ENCODE peak calls at places on chromosomes 5 and 9, in nine cellular contexts. H, E, C, P, F, A, W, B and G are unnamed samples.

GRCh38 chr5:94043311-94043710 is 301.9 kb upstream of the POU5F2 start:
- DNase-seq in H (no peak), B (no peak), W (no peak), C (no peak), F (no peak), P (no peak), A (no peak), E (no peak), G (no peak)

GRCh38 chr5:121038438-121038837 is 574.3 kb downstream of the PRR16 start:
- DNase-seq in H (no peak), P (no peak), F (no peak), C (no peak), A (no peak), B (no peak), W (no peak), E (no peak), G (no peak)

GRCh38 chr5:14342306-14342705 is 199.2 kb downstream of the TRIO start:
- DNase-seq in H (no peak), W (no peak), F (no peak), C (peak), B (no peak), E (peak), P (no peak), A (no peak), G (no peak)

GRCh38 chr5:116444373-116445058 is 130.1 kb downstream of the SEMA6A start:
- DNase-seq in B (no peak), P (no peak), F (no peak), H (no peak), E (no peak), A (no peak), C (no peak), W (no peak), G (no peak)

GRCh38 chr9:111728143-111728542 is 66.6 kb downstream of the SHOC1 start:
- DNase-seq in A (no peak), C (no peak), H (no peak), P (no peak), W (no peak), B (no peak), F (no peak), E (peak), G (no peak)

GRCh38 chr5:141477815-141478214 is 2.0 kb downstream of the PCDHGC3 start:
- DNase-seq in B (no peak), E (no peak), F (no peak), A (no peak), W (no peak), P (no peak), H (no peak), C (no peak), G (no peak)

GRCh38 chr5:39283231-39283818 is 64.0 kb upstream of the FYB1 start:
- DNase-seq in E (peak), C (no peak), H (no peak), W (no peak), F (peak), A (no peak), B (no peak), P (peak), G (peak)

GRCh38 chr5:68554566-68555279 is 339.2 kb downstream of the PIK3R1 start:
- DNase-seq in F (peak), E (peak), C (peak), B (peak), P (no peak), H (no peak), W (no peak), A (no peak), G (no peak)

GRCh38 chr9:99778308-99778707 is 43.4 kb upstream of the NR4A3 start:
- DNase-seq in F (no peak), B (no peak), H (no peak), E (peak), W (no peak), A (no peak), C (no peak), P (no peak), G (peak)

GRCh38 chr5:71955718-71956117 is 151.6 kb upstream of the MAP1B start:
- DNase-seq in P (no peak), W (no peak), H (no peak), A (no peak), B (no peak), E (no peak), F (no peak), C (no peak), G (no peak)

GRCh38 chr9:114120192-114121014 is 21.3 kb upstream of the KIF12 start:
- DNase-seq in H (no peak), P (no peak), E (no peak), B (no peak), A (peak), F (no peak), C (no peak), W (no peak), G (no peak)

GRCh38 chr9:93620041-93620506 is 43.7 kb downstream of the PHF2 start:
- DNase-seq in F (no peak), A (no peak), W (no peak), H (no peak), C (no peak), E (no peak), P (peak), B (no peak), G (no peak)

GRCh38 chr5:43149231-43149630 is 28.5 kb downstream of the ZNF131 start:
- DNase-seq in E (no peak), W (no peak), C (no peak), P (no peak), A (no peak), H (no peak), F (no peak), B (no peak), G (no peak)

GRCh38 chr5:176762489-176762888 is 47.9 kb upstream of the UNC5A start:
- DNase-seq in C (no peak), P (peak), E (peak), B (no peak), A (peak), W (no peak), F (no peak), H (no peak), G (no peak)

GRCh38 chr5:111857633-111858032 is 100.6 kb upstream of the NREP start:
- DNase-seq in B (no peak), C (no peak), P (no peak), W (no peak), A (no peak), F (no peak), E (peak), H (no peak), G (no peak)

GRCh38 chr5:107563957-107564544 is 106.7 kb downstream of the EFNA5 start:
- DNase-seq in C (no peak), H (no peak), A (no peak), W (no peak), E (no peak), B (no peak), P (peak), F (no peak), G (no peak)

GRCh38 chr9:6199596-6199995 is 16.0 kb upstream of the IL33 start:
- DNase-seq in F (no peak), H (no peak), W (no peak), A (no peak), C (no peak), E (no peak), B (no peak), P (no peak), G (no peak)

GRCh38 chr5:145637396-145637795 is 197.7 kb downstream of the PRELID2 start:
- DNase-seq in P (no peak), H (no peak), F (no peak), E (peak), B (no peak), C (no peak), W (no peak), A (no peak), G (no peak)

GRCh38 chr9:36218411-36218901 is 27.7 kb downstream of the CLTA start:
- DNase-seq in H (no peak), F (no peak), P (no peak), B (no peak), C (no peak), W (no peak), E (no peak), A (no peak), G (no peak)

GRCh38 chr5:169904568-169904967 is 75.7 kb downstream of the INSYN2B start:
- DNase-seq in C (no peak), A (no peak), H (no peak), W (no peak), F (no peak), B (no peak), E (no peak), P (no peak), G (no peak)

GRCh38 chr5:60568646-60569045 is 131.3 kb downstream of the DEPDC1B start:
- DNase-seq in F (no peak), H (no peak), E (no peak), P (peak), B (no peak), A (no peak), C (no peak), W (no peak), G (no peak)

GRCh38 chr9:137195525-137196220 is 4.9 kb downstream of the TPRN start:
- DNase-seq in C (peak), W (no peak), P (no peak), E (no peak), H (no peak), B (no peak), A (no peak), F (no peak), G (no peak)

GRCh38 chr5:150175536-150175935 is 9.0 kb downstream of the CDX1 start:
- DNase-seq in P (peak), H (no peak), W (no peak), E (peak), C (no peak), B (no peak), A (no peak), F (no peak), G (no peak)

GRCh38 chr9:130689937-130690700 is 3.5 kb upstream of the EXOSC2 start:
- DNase-seq in P (peak), A (no peak), H (no peak), W (peak), B (no peak), E (peak), C (peak), F (peak), G (peak)

GRCh38 chr9:130693426-130694191 is at the start of gene EXOSC2:
- DNase-seq in F (peak), C (peak), H (peak), E (peak), B (peak), P (peak), A (peak), W (peak), G (peak)

GRCh38 chr9:130694205-130694604 is 625 bp downstream of the EXOSC2 start:
- DNase-seq in W (no peak), E (no peak), H (no peak), C (no peak), P (no peak), A (no peak), F (no peak), B (no peak), G (no peak)

GRCh38 chr9:130693101-130693425 is 517 bp upstream of the EXOSC2 start:
- DNase-seq in P (no peak), B (no peak), C (no peak), W (no peak), E (no peak), F (no peak), H (no peak), A (no peak), G (no peak)

DNA sequence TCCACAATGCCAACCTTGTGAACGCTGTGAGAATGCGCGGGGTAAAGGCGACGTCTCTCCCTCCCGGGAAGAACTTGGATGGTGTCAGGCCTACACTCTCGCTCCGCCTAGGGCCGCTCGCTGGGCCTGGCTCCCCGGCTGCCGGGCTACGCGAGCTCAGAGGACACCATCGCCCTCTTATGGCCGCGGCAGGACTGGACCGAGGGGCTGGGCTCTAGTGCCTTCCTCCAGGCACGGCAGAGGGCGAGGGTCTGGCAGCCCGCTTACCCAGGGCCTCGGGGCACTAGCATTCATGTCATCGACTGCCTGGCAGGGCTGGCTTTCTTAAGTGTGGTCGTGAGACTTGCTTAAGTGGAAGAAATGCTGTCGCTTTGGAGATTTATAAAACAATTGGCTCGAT is 1.2 kb upstream of the EXOSC2 start:
- DNase-seq in C (no peak), B (no peak), W (no peak), A (no peak), E (no peak), H (no peak), P (peak), F (peak), G (no peak)
- TF ChIP-seq CTCF in C (no peak), B (peak), W (peak), A (no peak), E (peak), H (no peak), P (peak), F (no peak), G (peak)

GRCh38 chr9:14249527-14249926 is 64.4 kb downstream of the NFIB start:
- DNase-seq in C (no peak), A (no peak), B (no peak), F (no peak), P (no peak), E (no peak), H (no peak), W (no peak), G (no peak)

GRCh38 chr9:14248149-14248548 is 65.8 kb downstream of the NFIB start:
- DNase-seq in P (no peak), A (no peak), W (no peak), H (no peak), E (no peak), F (no peak), B (no peak), C (no peak), G (no peak)

GRCh38 chr9:14251146-14252071 is 62.5 kb downstream of the NFIB start:
- DNase-seq in F (peak), E (peak), H (peak), B (peak), P (peak), A (peak), W (peak), C (peak), G (peak)

GRCh38 chr9:14247577-14247976 is 66.4 kb downstream of the NFIB start:
- DNase-seq in P (no peak), W (no peak), A (no peak), C (no peak), B (no peak), E (no peak), H (no peak), F (no peak), G (no peak)

DNA sequence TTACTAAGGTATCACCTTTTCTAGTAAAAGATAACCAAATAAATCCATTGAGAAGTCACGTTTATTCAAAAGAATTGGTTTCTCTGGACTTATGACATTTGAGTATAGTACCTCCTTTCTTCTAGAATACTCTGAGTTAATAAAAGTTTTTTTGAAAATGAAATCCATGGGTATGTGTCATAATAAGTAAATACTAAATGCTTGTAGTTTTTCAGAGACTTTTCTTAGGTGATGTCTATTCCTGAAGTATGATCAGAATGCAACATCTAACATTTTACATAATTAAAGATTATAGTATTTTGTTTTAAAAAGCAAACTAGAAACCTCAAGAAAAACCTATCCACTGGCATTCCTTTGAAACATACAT is 63.2 kb downstream of the NFIB start:
- DNase-seq in E (peak), F (no peak), W (no peak), C (no peak), B (no peak), P (no peak), H (no peak), A (no peak), G (no peak)
- H3K27ac ChIP-seq in E (no peak), F (peak), W (no peak), C (no peak), B (peak), P (no peak), H (peak), A (no peak), G (no peak)

DNA sequence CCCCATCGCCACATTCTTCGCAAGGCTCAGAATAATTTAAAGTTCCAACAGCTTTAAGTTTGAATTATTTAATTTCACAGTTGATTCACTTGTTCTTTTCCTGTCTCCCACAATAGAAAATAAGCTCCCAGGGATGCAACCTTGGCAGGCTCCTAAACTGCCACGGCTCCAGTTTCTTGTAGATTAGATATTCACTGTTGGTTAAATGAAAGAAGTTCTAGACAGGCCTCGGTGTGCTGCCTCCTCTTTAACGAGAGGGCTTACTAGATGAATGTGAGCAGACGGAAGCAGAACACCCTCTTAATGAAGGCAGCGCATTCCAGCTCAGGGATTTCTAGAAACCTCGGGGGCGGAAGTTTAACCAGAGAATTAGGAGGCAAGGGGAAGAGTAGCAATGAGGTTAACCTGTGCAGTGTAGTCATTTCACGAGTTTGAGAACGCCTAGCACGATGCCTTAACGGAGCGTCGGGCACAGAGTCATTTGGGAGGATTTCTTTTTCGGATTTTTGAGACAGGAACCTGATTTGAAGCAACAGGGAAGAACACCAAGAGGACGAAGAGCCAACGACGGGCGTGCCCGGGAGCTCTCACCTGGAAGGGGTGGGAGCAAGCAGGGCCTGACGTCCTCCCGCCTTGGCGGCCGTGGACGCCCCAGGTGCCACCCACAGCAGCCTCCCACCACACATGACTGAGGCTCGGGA is 637 bp upstream of the SMC5 start:
- DNase-seq in W (no peak), A (peak), F (no peak), H (peak), C (peak), E (peak), P (peak), B (no peak), G (peak)
- H3K4me3 ChIP-seq in W (peak), A (peak), F (peak), H (peak), C (peak), E (peak), P (peak), B (peak), G (peak)

GRCh38 chr9:134296301-134297081 is 29.8 kb upstream of the RXRA start:
- DNase-seq in B (peak), C (no peak), P (no peak), A (no peak), F (no peak), H (peak), E (no peak), W (no peak), G (no peak)
- TF ChIP-seq CTCF in B (no peak), C (no peak), P (no peak), A (no peak), F (no peak), H (no peak), E (no peak), W (no peak), G (no peak)

GRCh38 chr9:15135167-15135792 is 171.7 kb downstream of the TTC39B start:
- DNase-seq in F (peak), P (peak), W (peak), A (no peak), E (peak), H (no peak), C (peak), B (no peak), G (peak)
- H3K27ac ChIP-seq in F (peak), P (peak), W (no peak), A (no peak), E (no peak), H (no peak), C (no peak), B (no peak), G (no peak)

GRCh38 chr9:116059466-116059865 is 94.1 kb upstream of the PAPPA start:
- DNase-seq in W (no peak), H (no peak), P (no peak), C (no peak), F (no peak), A (no peak), E (no peak), B (no peak), G (no peak)

GRCh38 chr9:116062206-116062550 is 91.4 kb upstream of the PAPPA start:
- DNase-seq in A (no peak), F (no peak), B (no peak), P (no peak), H (no peak), C (no peak), E (no peak), W (no peak), G (no peak)

GRCh38 chr9:116060631-116061030 is 93.0 kb upstream of the PAPPA start:
- DNase-seq in C (no peak), A (no peak), E (no peak), B (no peak), H (no peak), F (no peak), P (no peak), W (no peak), G (no peak)

GRCh38 chr9:116058421-116058820 is 95.2 kb upstream of the PAPPA start:
- DNase-seq in B (no peak), H (no peak), F (no peak), A (no peak), E (no peak), C (no peak), P (no peak), W (no peak), G (no peak)

GRCh38 chr9:116061546-116062205 is 91.9 kb upstream of the PAPPA start:
- DNase-seq in E (no peak), P (no peak), C (no peak), B (no peak), H (no peak), A (no peak), W (no peak), F (no peak), G (no peak)
- H3K4me3 ChIP-seq in E (no peak), P (no peak), C (no peak), B (no peak), H (no peak), A (no peak), W (no peak), F (no peak), G (no peak)

DNA sequence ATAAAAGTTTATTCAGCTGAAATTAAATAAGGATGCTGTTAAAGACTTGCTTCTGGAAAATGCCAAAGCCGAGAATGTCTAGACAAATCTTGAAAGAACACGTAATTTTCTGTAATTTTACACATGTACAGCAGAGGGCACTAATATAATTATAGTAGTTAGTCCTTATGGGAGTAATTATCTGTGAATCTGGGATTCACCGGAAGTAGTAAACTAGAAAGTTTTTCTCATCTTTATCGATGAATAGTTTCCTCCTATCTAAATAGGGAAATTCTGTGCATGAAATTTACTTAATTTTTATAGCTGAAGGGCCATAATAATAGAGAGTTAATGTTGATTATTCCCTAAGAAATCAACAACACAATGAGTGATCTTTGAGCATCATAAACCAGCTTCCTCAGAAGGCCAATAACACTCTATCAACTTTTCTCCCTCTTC is 18.4 kb upstream of the CNTLN start:
- DNase-seq in A (no peak), H (no peak), C (no peak), B (no peak), W (no peak), F (no peak), E (peak), P (peak), G (no peak)
- TF ChIP-seq CTCF in A (peak), H (no peak), C (no peak), B (peak), W (peak), F (peak), E (peak), P (peak), G (peak)